ENCODE peak calls at places on chromosomes 12 and 14, in four cellular contexts. C is NCI-H1092, B is putamen, S is progenitor cell of endocrine pancreas. I is an unnamed sample.

GRCh38 chr12:51025748-51026654 is at the start of gene SLC11A2:
- DNase-seq in C (peak; percentile 88), B (peak; percentile 97), S (peak; percentile 91), I (peak; percentile 53)

GRCh38 chr12:13428538-13429265 is 232.2 kb downstream of the EMP1 start:
- DNase-seq in C (peak; percentile 16), B (no peak), S (no peak), I (no peak)

GRCh38 chr12:58341791-58342190 is 400.4 kb downstream of the ATP23 start:
- DNase-seq in C (no peak), B (no peak), S (no peak), I (peak; percentile 63)

GRCh38 chr14:91927216-91927615 is 20.3 kb downstream of the FBLN5 start:
- DNase-seq in C (no peak), B (no peak), S (no peak), I (no peak)

GRCh38 chr14:101151226-101151929 is 247.9 kb upstream of the RTL1 start:
- DNase-seq in C (no peak), B (no peak), S (no peak), I (no peak)

GRCh38 chr14:83923836-83924235 is 1606.1 kb upstream of the FLRT2 start:
- DNase-seq in C (no peak), B (no peak), S (no peak), I (no peak)

GRCh38 chr14:74349757-74350156 is 1.5 kb downstream of the VRTN start:
- DNase-seq in C (no peak), B (no peak), S (no peak), I (no peak)

GRCh38 chr12:107448198-107448597 is 237.4 kb upstream of the PWP1 start:
- DNase-seq in C (no peak), B (no peak), S (no peak), I (no peak)

GRCh38 chr12:15405601-15406000 is 83.3 kb downstream of the PTPRO start:
- DNase-seq in C (no peak), B (no peak), S (no peak), I (no peak)

GRCh38 chr12:131912526-131913274 is 16.4 kb upstream of the PUS1 start:
- DNase-seq in C (no peak), B (no peak), S (no peak), I (no peak)

GRCh38 chr14:54200726-54201125 is 196.1 kb upstream of the CDKN3 start:
- DNase-seq in C (no peak), B (no peak), S (no peak), I (no peak)

GRCh38 chr14:67722293-67722692 is 20.6 kb downstream of the RDH12 start:
- DNase-seq in C (no peak), B (peak; percentile 76), S (no peak), I (no peak)

GRCh38 chr14:21036746-21037145 is 2.1 kb upstream of the RNASE13 start:
- DNase-seq in C (no peak), B (no peak), S (no peak), I (no peak)

GRCh38 chr12:48882325-48882687 is 16.6 kb upstream of the RND1 start:
- DNase-seq in C (no peak), B (no peak), S (no peak), I (no peak)

GRCh38 chr12:104588048-104588942 is 131.5 kb downstream of the CHST11 start:
- DNase-seq in C (no peak), B (no peak), S (no peak), I (no peak)

GRCh38 chr12:100484891-100485511 is 11.3 kb downstream of the NR1H4 start:
- DNase-seq in C (no peak), B (no peak), S (no peak), I (no peak)

GRCh38 chr12:66744956-66745383 is 66.1 kb upstream of the GRIP1 start:
- DNase-seq in C (no peak), B (no peak), S (no peak), I (no peak)

GRCh38 chr12:52191841-52192791 is at the start of gene KRT80:
- DNase-seq in C (peak; percentile 29), B (no peak), S (no peak), I (peak; percentile 89)

I was measured in brain pericyte.